ENCODE peak calls at places on chromosomes 11 and 22, in ten cellular contexts. N is HS-27A; V is globus pallidus; P is occipital lobe; B is activated CD4-positive, alpha-beta T cell treated with anti-CD3 and anti-CD28 coated beads, Interleukin-2, amount 50 U/mL, for 1 hour; D is fibroblast of pulmonary artery; G is SW 1271; J is posterior cingulate gyrus; Q is body of pancreas; K is amniotic stem cell. W is an unnamed sample.

GRCh38 chr22:46779023-46779422 is 16.6 kb downstream of the TBC1D22A start:
- DNase-seq in N (no peak), V (no peak), P (no peak), B (no peak), D (no peak), G (no peak), J (no peak), Q (no peak), K (no peak), W (no peak)

GRCh38 chr22:19805821-19806212 is 45.2 kb downstream of the TBX1 start:
- DNase-seq in N (no peak), V (no peak), P (no peak), B (no peak), D (no peak), G (no peak), J (no peak), Q (no peak), K (no peak), W (no peak)

GRCh38 chr11:73652046-73652730 is 5.8 kb downstream of the PLEKHB1 start:
- DNase-seq in N (no peak), V (peak), P (peak), B (no peak), D (peak), G (no peak), J (peak), Q (peak), K (no peak), W (peak)

GRCh38 chr22:17922925-17923898 is 101.1 kb downstream of the MICAL3 start:
- DNase-seq in N (peak), V (no peak), P (no peak), B (no peak), D (peak), G (no peak), J (no peak), Q (peak), K (peak), W (no peak)

GRCh38 chr11:131064373-131064991 is 148.2 kb upstream of the SNX19 start:
- DNase-seq in N (no peak), V (peak), P (peak), B (no peak), D (peak), G (no peak), J (peak), Q (peak), K (peak), W (peak)

GRCh38 chr11:64297722-64298358 is 2.3 kb upstream of the CATSPERZ start:
- DNase-seq in N (no peak), V (no peak), P (no peak), B (no peak), D (no peak), G (no peak), J (no peak), Q (no peak), K (no peak), W (no peak)

GRCh38 chr11:61777234-61778090 is 14.9 kb downstream of the TMEM258 start:
- DNase-seq in N (no peak), V (no peak), P (peak), B (peak), D (no peak), G (no peak), J (peak), Q (peak), K (no peak), W (peak)

GRCh38 chr11:119891392-119891791 is 162.4 kb upstream of the NECTIN1 start:
- DNase-seq in N (no peak), V (peak), P (peak), B (no peak), D (no peak), G (no peak), J (peak), Q (no peak), K (no peak), W (peak)

GRCh38 chr22:46057762-46058420 is 80.9 kb upstream of the WNT7B start:
- DNase-seq in N (peak), V (peak), P (no peak), B (no peak), D (peak), G (no peak), J (no peak), Q (peak), K (no peak), W (no peak)

GRCh38 chr22:29307658-29308147 is 1.3 kb downstream of the GAS2L1 start:
- DNase-seq in N (no peak), V (no peak), P (no peak), B (no peak), D (no peak), G (no peak), J (no peak), Q (no peak), K (no peak), W (no peak)

GRCh38 chr11:131910491-131911387 is 540.3 kb downstream of the NTM start:
- DNase-seq in N (no peak), V (no peak), P (no peak), B (no peak), D (peak), G (no peak), J (no peak), Q (peak), K (no peak), W (no peak)

GRCh38 chr11:134569195-134569594 is 157.2 kb upstream of the B3GAT1 start:
- DNase-seq in N (no peak), V (no peak), P (no peak), B (no peak), D (no peak), G (no peak), J (no peak), Q (no peak), K (no peak), W (no peak)

GRCh38 chr11:78961938-78962701 is 387.5 kb upstream of the NARS2 start:
- DNase-seq in N (no peak), V (peak), P (peak), B (no peak), D (peak), G (no peak), J (peak), Q (peak), K (no peak), W (peak)

GRCh38 chr11:76206327-76207081 is at the start of gene WNT11:
- DNase-seq in N (no peak), V (no peak), P (no peak), B (peak), D (no peak), G (no peak), J (no peak), Q (peak), K (no peak), W (no peak)

GRCh38 chr22:22110548-22111266 is 128.1 kb upstream of the TOP3B start:
- DNase-seq in N (peak), V (peak), P (no peak), B (peak), D (peak), G (no peak), J (peak), Q (peak), K (no peak), W (peak)

GRCh38 chr11:58914821-58915543 is 24.3 kb upstream of the GLYATL1 start:
- DNase-seq in N (no peak), V (no peak), P (no peak), B (no peak), D (peak), G (no peak), J (no peak), Q (no peak), K (no peak), W (no peak)

GRCh38 chr11:68551777-68552176 is 91.2 kb downstream of the PPP6R3 start:
- DNase-seq in N (no peak), V (no peak), P (no peak), B (no peak), D (no peak), G (no peak), J (no peak), Q (no peak), K (no peak), W (no peak)

W was measured in anterior cingulate cortex.